ENCODE peak calls at places on chromosomes 7 and 10, in four cellular contexts. One of them, this sample, is unnamed.

GRCh38 chr7:50718311-50718710 is 64.4 kb downstream of the GRB10 start:
- DNase-seq in neural progenitor cell: no peak
- DNase-seq in sigmoid colon: no peak
- DNase-seq in dorsolateral prefrontal cortex: no peak
- DNase-seq in this sample: no peak

GRCh38 chr7:5296627-5297226 is 14.0 kb downstream of the SLC29A4 start:
- DNase-seq in sigmoid colon: no peak
- DNase-seq in dorsolateral prefrontal cortex: peak
- DNase-seq in neural progenitor cell: peak
- DNase-seq in this sample: no peak

GRCh38 chr7:77606561-77606960 is 69.5 kb downstream of the PTPN12 start:
- DNase-seq in dorsolateral prefrontal cortex: no peak
- DNase-seq in neural progenitor cell: no peak
- DNase-seq in sigmoid colon: no peak
- DNase-seq in this sample: no peak

GRCh38 chr10:132368881-132369635 is 27.9 kb upstream of the PWWP2B start:
- DNase-seq in neural progenitor cell: no peak
- DNase-seq in sigmoid colon: peak
- DNase-seq in dorsolateral prefrontal cortex: no peak
- DNase-seq in this sample: no peak

GRCh38 chr7:42552227-42552626 is 315.2 kb upstream of the GLI3 start:
- DNase-seq in neural progenitor cell: no peak
- DNase-seq in dorsolateral prefrontal cortex: no peak
- DNase-seq in sigmoid colon: no peak
- DNase-seq in this sample: no peak

GRCh38 chr10:17101257-17101909 is 28.2 kb downstream of the CUBN start:
- DNase-seq in sigmoid colon: no peak
- DNase-seq in neural progenitor cell: no peak
- DNase-seq in dorsolateral prefrontal cortex: no peak
- DNase-seq in this sample: no peak

GRCh38 chr7:11130012-11130411 is 156.3 kb downstream of the PHF14 start:
- DNase-seq in neural progenitor cell: no peak
- DNase-seq in sigmoid colon: no peak
- DNase-seq in dorsolateral prefrontal cortex: no peak
- DNase-seq in this sample: no peak

GRCh38 chr10:43696909-43697499 is 48.3 kb upstream of the ZNF32 start:
- DNase-seq in dorsolateral prefrontal cortex: no peak
- DNase-seq in sigmoid colon: no peak
- DNase-seq in neural progenitor cell: no peak
- DNase-seq in this sample: no peak

GRCh38 chr10:59279476-59279875 is 82.9 kb downstream of the FAM13C start:
- DNase-seq in sigmoid colon: no peak
- DNase-seq in neural progenitor cell: no peak
- DNase-seq in dorsolateral prefrontal cortex: no peak
- DNase-seq in this sample: no peak

GRCh38 chr7:105677803-105678583 is 96.7 kb upstream of the EFCAB10 start:
- DNase-seq in sigmoid colon: no peak
- DNase-seq in dorsolateral prefrontal cortex: no peak
- DNase-seq in neural progenitor cell: no peak
- DNase-seq in this sample: peak

GRCh38 chr10:33421789-33422188 is 87.3 kb upstream of the NRP1 start:
- DNase-seq in neural progenitor cell: no peak
- DNase-seq in dorsolateral prefrontal cortex: no peak
- DNase-seq in sigmoid colon: peak
- DNase-seq in this sample: no peak

GRCh38 chr7:72465521-72465920 is 53.4 kb upstream of the CALN1 start:
- DNase-seq in sigmoid colon: no peak
- DNase-seq in dorsolateral prefrontal cortex: no peak
- DNase-seq in neural progenitor cell: no peak
- DNase-seq in this sample: no peak

GRCh38 chr7:52715701-52716100 is 319.7 kb upstream of the POM121L12 start:
- DNase-seq in neural progenitor cell: no peak
- DNase-seq in dorsolateral prefrontal cortex: no peak
- DNase-seq in sigmoid colon: no peak
- DNase-seq in this sample: no peak

GRCh38 chr7:31432166-31432565 is 81.7 kb upstream of the ITPRID1 start:
- DNase-seq in dorsolateral prefrontal cortex: no peak
- DNase-seq in sigmoid colon: no peak
- DNase-seq in neural progenitor cell: no peak
- DNase-seq in this sample: no peak

GRCh38 chr10:92240289-92241157 is 50.4 kb downstream of the CPEB3 start:
- DNase-seq in dorsolateral prefrontal cortex: peak
- DNase-seq in neural progenitor cell: peak
- DNase-seq in sigmoid colon: peak
- DNase-seq in this sample: peak

GRCh38 chr7:81367335-81367801 is 402.5 kb downstream of the HGF start:
- DNase-seq in neural progenitor cell: no peak
- DNase-seq in sigmoid colon: peak
- DNase-seq in dorsolateral prefrontal cortex: peak
- DNase-seq in this sample: no peak

GRCh38 chr7:132113536-132114409 is 462.5 kb downstream of the PLXNA4 start:
- DNase-seq in dorsolateral prefrontal cortex: no peak
- DNase-seq in sigmoid colon: no peak
- DNase-seq in neural progenitor cell: no peak
- DNase-seq in this sample: no peak

GRCh38 chr7:33459340-33459751 is 330.0 kb downstream of the BBS9 start:
- DNase-seq in dorsolateral prefrontal cortex: no peak
- DNase-seq in neural progenitor cell: peak
- DNase-seq in sigmoid colon: no peak
- DNase-seq in this sample: no peak

GRCh38 chr7:151459726-151460473 is 20.0 kb upstream of the CRYGN start:
- DNase-seq in neural progenitor cell: peak
- DNase-seq in dorsolateral prefrontal cortex: peak
- DNase-seq in sigmoid colon: peak
- DNase-seq in this sample: no peak

GRCh38 chr7:137001041-137001440 is 132.6 kb downstream of the CHRM2 start:
- DNase-seq in dorsolateral prefrontal cortex: no peak
- DNase-seq in sigmoid colon: no peak
- DNase-seq in neural progenitor cell: no peak
- DNase-seq in this sample: no peak

GRCh38 chr7:141456298-141456697 is 94.9 kb upstream of the AGK start:
- DNase-seq in neural progenitor cell: no peak
- DNase-seq in sigmoid colon: no peak
- DNase-seq in dorsolateral prefrontal cortex: no peak
- DNase-seq in this sample: no peak

GRCh38 chr10:4307784-4308364 is 518.1 kb upstream of the AKR1E2 start:
- DNase-seq in sigmoid colon: no peak
- DNase-seq in dorsolateral prefrontal cortex: no peak
- DNase-seq in neural progenitor cell: no peak
- DNase-seq in this sample: no peak

GRCh38 chr7:155529845-155530244 is 16.5 kb downstream of the CNPY1 start:
- DNase-seq in neural progenitor cell: no peak
- DNase-seq in sigmoid colon: peak
- DNase-seq in dorsolateral prefrontal cortex: no peak
- DNase-seq in this sample: no peak

GRCh38 chr7:79455173-79455790 is 1.8 kb upstream of the MAGI2 start:
- DNase-seq in neural progenitor cell: no peak
- DNase-seq in dorsolateral prefrontal cortex: no peak
- DNase-seq in sigmoid colon: no peak
- DNase-seq in this sample: no peak

GRCh38 chr7:90569368-90569767 is 26.8 kb upstream of the CDK14 start:
- DNase-seq in neural progenitor cell: no peak
- DNase-seq in dorsolateral prefrontal cortex: no peak
- DNase-seq in sigmoid colon: no peak
- DNase-seq in this sample: no peak

GRCh38 chr7:47088329-47089067 is 493.4 kb downstream of the TNS3 start:
- DNase-seq in dorsolateral prefrontal cortex: peak
- DNase-seq in sigmoid colon: peak
- DNase-seq in neural progenitor cell: peak
- DNase-seq in this sample: no peak

GRCh38 chr7:41834805-41835694 is 132.2 kb upstream of the INHBA start:
- DNase-seq in dorsolateral prefrontal cortex: no peak
- DNase-seq in sigmoid colon: no peak
- DNase-seq in neural progenitor cell: no peak
- DNase-seq in this sample: no peak

GRCh38 chr10:112446855-112447691 is at the start of the genes VTI1A and ZDHHC6:
- DNase-seq in sigmoid colon: peak
- DNase-seq in neural progenitor cell: peak
- DNase-seq in dorsolateral prefrontal cortex: peak
- DNase-seq in this sample: peak
- TF ChIP-seq CTCF in sigmoid colon: no peak
- TF ChIP-seq CTCF in neural progenitor cell: no peak
- TF ChIP-seq CTCF in dorsolateral prefrontal cortex: no peak
- TF ChIP-seq CTCF in this sample: peak

GRCh38 chr7:127903913-127904705 is 127.1 kb downstream of the LRRC4 start:
- DNase-seq in dorsolateral prefrontal cortex: no peak
- DNase-seq in neural progenitor cell: peak
- DNase-seq in sigmoid colon: no peak
- DNase-seq in this sample: no peak

GRCh38 chr7:127900116-127900515 is 131.1 kb downstream of the LRRC4 start:
- DNase-seq in dorsolateral prefrontal cortex: no peak
- DNase-seq in neural progenitor cell: no peak
- DNase-seq in sigmoid colon: no peak
- DNase-seq in this sample: no peak

GRCh38 chr7:127904706-127905056 is 126.6 kb downstream of the LRRC4 start:
- DNase-seq in sigmoid colon: no peak
- DNase-seq in neural progenitor cell: no peak
- DNase-seq in dorsolateral prefrontal cortex: no peak
- DNase-seq in this sample: no peak

GRCh38 chr7:127900735-127901685 is 130.2 kb downstream of the LRRC4 start:
- DNase-seq in dorsolateral prefrontal cortex: no peak
- DNase-seq in sigmoid colon: no peak
- DNase-seq in neural progenitor cell: peak
- DNase-seq in this sample: peak

GRCh38 chr7:127901895-127902703 is 129.1 kb downstream of the LRRC4 start:
- DNase-seq in neural progenitor cell: no peak
- DNase-seq in sigmoid colon: no peak
- DNase-seq in dorsolateral prefrontal cortex: no peak
- DNase-seq in this sample: peak
- H3K4me3 ChIP-seq in neural progenitor cell: no peak
- H3K4me3 ChIP-seq in sigmoid colon: no peak
- H3K4me3 ChIP-seq in dorsolateral prefrontal cortex: no peak
- H3K4me3 ChIP-seq in this sample: no peak

GRCh38 chr7:64181586-64181985 is 25.4 kb upstream of the ZNF735 start:
- DNase-seq in dorsolateral prefrontal cortex: no peak
- DNase-seq in sigmoid colon: no peak
- DNase-seq in neural progenitor cell: no peak
- DNase-seq in this sample: no peak

GRCh38 chr7:64183827-64184372 is 23.1 kb upstream of the ZNF735 start:
- DNase-seq in sigmoid colon: no peak
- DNase-seq in neural progenitor cell: no peak
- DNase-seq in dorsolateral prefrontal cortex: no peak
- DNase-seq in this sample: no peak

GRCh38 chr7:64182036-64182790 is 24.8 kb upstream of the ZNF735 start:
- DNase-seq in dorsolateral prefrontal cortex: no peak
- DNase-seq in neural progenitor cell: no peak
- DNase-seq in sigmoid colon: no peak
- DNase-seq in this sample: no peak

GRCh38 chr7:64183126-64183742 is 23.8 kb upstream of the ZNF735 start:
- DNase-seq in dorsolateral prefrontal cortex: no peak
- DNase-seq in sigmoid colon: no peak
- DNase-seq in neural progenitor cell: no peak
- DNase-seq in this sample: no peak

GRCh38 chr7:64180989-64181388 is 26.0 kb upstream of the ZNF735 start:
- DNase-seq in sigmoid colon: no peak
- DNase-seq in neural progenitor cell: no peak
- DNase-seq in dorsolateral prefrontal cortex: no peak
- DNase-seq in this sample: no peak
- TF ChIP-seq CTCF in sigmoid colon: no peak
- TF ChIP-seq CTCF in neural progenitor cell: peak
- TF ChIP-seq CTCF in dorsolateral prefrontal cortex: peak
- TF ChIP-seq CTCF in this sample: peak

GRCh38 chr10:110356628-110357245 is 52.0 kb upstream of the SMNDC1 start:
- DNase-seq in sigmoid colon: no peak
- DNase-seq in neural progenitor cell: no peak
- DNase-seq in dorsolateral prefrontal cortex: no peak
- DNase-seq in this sample: peak
- H3K4me3 ChIP-seq in sigmoid colon: no peak
- H3K4me3 ChIP-seq in neural progenitor cell: no peak
- H3K4me3 ChIP-seq in dorsolateral prefrontal cortex: no peak
- H3K4me3 ChIP-seq in this sample: peak

GRCh38 chr7:122864016-122864415 is 22.2 kb downstream of the CADPS2 start:
- DNase-seq in dorsolateral prefrontal cortex: no peak
- DNase-seq in neural progenitor cell: no peak
- DNase-seq in sigmoid colon: no peak
- DNase-seq in this sample: no peak
- TF ChIP-seq CTCF in dorsolateral prefrontal cortex: no peak
- TF ChIP-seq CTCF in neural progenitor cell: no peak
- TF ChIP-seq CTCF in sigmoid colon: no peak
- TF ChIP-seq CTCF in this sample: no peak